ENCODE peak calls at places on chromosome 4, in nine cellular contexts. One of them, this sample, is unnamed.

GRCh38 chr4:128871948-128872347 is 62.4 kb downstream of the JADE1 start:
- DNase-seq in T-helper 9 cell: no peak
- DNase-seq in bronchial epithelial cell: peak
- DNase-seq in GM13976: no peak
- DNase-seq in NCI-H1694: no peak
- DNase-seq in NCI-H2029: no peak
- DNase-seq in activated T-cell treated with anti-CD3 and anti-CD28 coated beads for 24 hours: no peak
- DNase-seq in naive B cell: no peak
- DNase-seq in A549: peak
- DNase-seq in this sample: no peak

GRCh38 chr4:183321516-183321915 is 710 bp downstream of the CLDN24 start:
- DNase-seq in T-helper 9 cell: no peak
- DNase-seq in NCI-H1694: no peak
- DNase-seq in bronchial epithelial cell: no peak
- DNase-seq in NCI-H2029: no peak
- DNase-seq in activated T-cell treated with anti-CD3 and anti-CD28 coated beads for 24 hours: no peak
- DNase-seq in GM13976: no peak
- DNase-seq in A549: no peak
- DNase-seq in naive B cell: no peak
- DNase-seq in this sample: no peak

GRCh38 chr4:146643812-146644401 is 5.2 kb downstream of the POU4F2 start:
- DNase-seq in bronchial epithelial cell: peak
- DNase-seq in NCI-H1694: no peak
- DNase-seq in T-helper 9 cell: no peak
- DNase-seq in naive B cell: no peak
- DNase-seq in activated T-cell treated with anti-CD3 and anti-CD28 coated beads for 24 hours: no peak
- DNase-seq in GM13976: peak
- DNase-seq in A549: no peak
- DNase-seq in NCI-H2029: no peak
- DNase-seq in this sample: no peak

GRCh38 chr4:2220016-2220620 is 21.8 kb downstream of the HAUS3 start:
- DNase-seq in bronchial epithelial cell: peak
- DNase-seq in NCI-H1694: peak
- DNase-seq in T-helper 9 cell: peak
- DNase-seq in A549: peak
- DNase-seq in NCI-H2029: peak
- DNase-seq in activated T-cell treated with anti-CD3 and anti-CD28 coated beads for 24 hours: peak
- DNase-seq in naive B cell: peak
- DNase-seq in GM13976: peak
- DNase-seq in this sample: peak

GRCh38 chr4:110977554-110977953 is 354.7 kb upstream of the PITX2 start:
- DNase-seq in naive B cell: no peak
- DNase-seq in A549: no peak
- DNase-seq in activated T-cell treated with anti-CD3 and anti-CD28 coated beads for 24 hours: no peak
- DNase-seq in GM13976: no peak
- DNase-seq in NCI-H2029: no peak
- DNase-seq in T-helper 9 cell: no peak
- DNase-seq in NCI-H1694: no peak
- DNase-seq in bronchial epithelial cell: no peak
- DNase-seq in this sample: no peak

GRCh38 chr4:157372154-157372553 is 151.6 kb downstream of the GRIA2 start:
- DNase-seq in naive B cell: no peak
- DNase-seq in bronchial epithelial cell: no peak
- DNase-seq in T-helper 9 cell: no peak
- DNase-seq in A549: no peak
- DNase-seq in GM13976: no peak
- DNase-seq in activated T-cell treated with anti-CD3 and anti-CD28 coated beads for 24 hours: no peak
- DNase-seq in NCI-H1694: no peak
- DNase-seq in NCI-H2029: no peak
- DNase-seq in this sample: no peak

GRCh38 chr4:20249333-20249732 is 2.4 kb upstream of the SLIT2 start:
- DNase-seq in NCI-H1694: peak
- DNase-seq in GM13976: no peak
- DNase-seq in activated T-cell treated with anti-CD3 and anti-CD28 coated beads for 24 hours: no peak
- DNase-seq in naive B cell: no peak
- DNase-seq in bronchial epithelial cell: peak
- DNase-seq in T-helper 9 cell: no peak
- DNase-seq in A549: no peak
- DNase-seq in NCI-H2029: no peak
- DNase-seq in this sample: no peak

GRCh38 chr4:7120341-7120740 is 52.5 kb upstream of the GRPEL1 start:
- DNase-seq in GM13976: no peak
- DNase-seq in activated T-cell treated with anti-CD3 and anti-CD28 coated beads for 24 hours: no peak
- DNase-seq in T-helper 9 cell: no peak
- DNase-seq in NCI-H2029: no peak
- DNase-seq in A549: peak
- DNase-seq in NCI-H1694: no peak
- DNase-seq in bronchial epithelial cell: no peak
- DNase-seq in naive B cell: no peak
- DNase-seq in this sample: no peak

This sample was measured in DMS79 treated with DMSO at 0.1 percent for 48 hours.